ENCODE peak calls at places on chromosomes 3 and 15, in five cellular contexts. One of them, this sample, is unnamed.

GRCh38 chr3:169754711-169755110 is 10.1 kb downstream of the TERC start:
- DNase-seq in Peyer's patch: no peak
- DNase-seq in body of pancreas: no peak
- DNase-seq in MM.1S: no peak
- DNase-seq in Panc1: no peak
- DNase-seq in this sample: no peak

GRCh38 chr3:156150434-156151066 is 30.2 kb downstream of the KCNAB1 start:
- DNase-seq in Peyer's patch: no peak
- DNase-seq in body of pancreas: peak; percentile 64
- DNase-seq in MM.1S: peak; percentile 79
- DNase-seq in Panc1: peak; percentile 27
- DNase-seq in this sample: peak; percentile 51

GRCh38 chr3:10319251-10319650 is 1.7 kb downstream of the SEC13 start:
- DNase-seq in Peyer's patch: peak; percentile 74
- DNase-seq in body of pancreas: no peak
- DNase-seq in MM.1S: no peak
- DNase-seq in Panc1: no peak
- DNase-seq in this sample: peak; percentile 42

GRCh38 chr15:101357333-101357732 is 62.3 kb upstream of the SNRPA1 start:
- DNase-seq in Peyer's patch: no peak
- DNase-seq in body of pancreas: no peak
- DNase-seq in MM.1S: no peak
- DNase-seq in Panc1: no peak
- DNase-seq in this sample: no peak

GRCh38 chr3:52112056-52112455 is 42.2 kb downstream of the POC1A start:
- DNase-seq in Peyer's patch: no peak
- DNase-seq in body of pancreas: no peak
- DNase-seq in MM.1S: no peak
- DNase-seq in Panc1: no peak
- DNase-seq in this sample: no peak

GRCh38 chr15:73994912-73995622 is 551 bp downstream of the PML start:
- DNase-seq in Peyer's patch: no peak
- DNase-seq in body of pancreas: no peak
- DNase-seq in MM.1S: no peak
- DNase-seq in Panc1: no peak
- DNase-seq in this sample: peak; percentile 52

GRCh38 chr15:66830358-66830757 is 128.3 kb downstream of the SMAD6 start:
- DNase-seq in Peyer's patch: no peak
- DNase-seq in body of pancreas: no peak
- DNase-seq in MM.1S: no peak
- DNase-seq in Panc1: no peak
- DNase-seq in this sample: no peak

GRCh38 chr3:127037423-127037841 is 54.5 kb downstream of the PLXNA1 start:
- DNase-seq in Peyer's patch: peak; percentile 74
- DNase-seq in body of pancreas: no peak
- DNase-seq in MM.1S: no peak
- DNase-seq in Panc1: no peak
- DNase-seq in this sample: peak; percentile 85

GRCh38 chr15:49627407-49627877 is 6.6 kb downstream of the DTWD1 start:
- DNase-seq in Peyer's patch: no peak
- DNase-seq in body of pancreas: no peak
- DNase-seq in MM.1S: no peak
- DNase-seq in Panc1: peak; percentile 93
- DNase-seq in this sample: no peak

GRCh38 chr3:89405145-89405544 is 297.7 kb downstream of the EPHA3 start:
- DNase-seq in Peyer's patch: no peak
- DNase-seq in body of pancreas: no peak
- DNase-seq in MM.1S: no peak
- DNase-seq in Panc1: no peak
- DNase-seq in this sample: no peak

GRCh38 chr3:153291052-153291689 is 129.1 kb downstream of the RAP2B start:
- DNase-seq in Peyer's patch: no peak
- DNase-seq in body of pancreas: no peak
- DNase-seq in MM.1S: peak; percentile 70
- DNase-seq in Panc1: no peak
- DNase-seq in this sample: no peak

GRCh38 chr3:12868039-12869024 is 27.0 kb upstream of the RPL32 start:
- DNase-seq in Peyer's patch: peak; percentile 84
- DNase-seq in body of pancreas: peak; percentile 88
- DNase-seq in MM.1S: peak; percentile 69
- DNase-seq in Panc1: peak; percentile 59
- DNase-seq in this sample: peak; percentile 84

GRCh38 chr3:58497074-58497473 is 5.2 kb downstream of the KCTD6 start:
- DNase-seq in Peyer's patch: no peak
- DNase-seq in body of pancreas: no peak
- DNase-seq in MM.1S: no peak
- DNase-seq in Panc1: no peak
- DNase-seq in this sample: no peak

GRCh38 chr3:165254812-165255211 is 58.6 kb upstream of the SLITRK3 start:
- DNase-seq in Peyer's patch: no peak
- DNase-seq in body of pancreas: peak; percentile 38
- DNase-seq in MM.1S: peak; percentile 79
- DNase-seq in Panc1: peak; percentile 10
- DNase-seq in this sample: no peak

GRCh38 chr15:62390793-62391543 is 225.9 kb upstream of the C2CD4B start:
- DNase-seq in Peyer's patch: peak; percentile 72
- DNase-seq in body of pancreas: peak; percentile 32
- DNase-seq in MM.1S: peak; percentile 38
- DNase-seq in Panc1: no peak
- DNase-seq in this sample: peak; percentile 71

GRCh38 chr15:95266481-95267061 is 1035.2 kb downstream of the MCTP2 start:
- DNase-seq in Peyer's patch: no peak
- DNase-seq in body of pancreas: peak; percentile 34
- DNase-seq in MM.1S: no peak
- DNase-seq in Panc1: no peak
- DNase-seq in this sample: no peak

GRCh38 chr3:10495003-10495402 is 10.4 kb downstream of the ATP2B2 start:
- DNase-seq in Peyer's patch: no peak
- DNase-seq in body of pancreas: peak; percentile 77
- DNase-seq in MM.1S: no peak
- DNase-seq in Panc1: no peak
- DNase-seq in this sample: peak; percentile 21

GRCh38 chr3:183252973-183253363 is at the start of gene B3GNT5:
- DNase-seq in Peyer's patch: peak; percentile 94
- DNase-seq in body of pancreas: peak; percentile 90
- DNase-seq in MM.1S: no peak
- DNase-seq in Panc1: no peak
- DNase-seq in this sample: peak; percentile 92

GRCh38 chr3:31244929-31245817 is 287.6 kb upstream of the STT3B start:
- DNase-seq in Peyer's patch: no peak
- DNase-seq in body of pancreas: no peak
- DNase-seq in MM.1S: no peak
- DNase-seq in Panc1: no peak
- DNase-seq in this sample: no peak

GRCh38 chr3:195921334-195921771 is 13.0 kb upstream of the TNK2 start:
- DNase-seq in Peyer's patch: no peak
- DNase-seq in body of pancreas: no peak
- DNase-seq in MM.1S: no peak
- DNase-seq in Panc1: no peak
- DNase-seq in this sample: no peak

GRCh38 chr3:123297627-123297899 is 95.8 kb downstream of the SEC22A start:
- DNase-seq in Peyer's patch: no peak
- DNase-seq in body of pancreas: no peak
- DNase-seq in MM.1S: no peak
- DNase-seq in Panc1: no peak
- DNase-seq in this sample: no peak

GRCh38 chr15:45674646-45675045 is 39.8 kb downstream of the SQOR start:
- DNase-seq in Peyer's patch: no peak
- DNase-seq in body of pancreas: no peak
- DNase-seq in MM.1S: no peak
- DNase-seq in Panc1: no peak
- DNase-seq in this sample: no peak

GRCh38 chr15:44501768-44502366 is 35.1 kb upstream of the EIF3J start:
- DNase-seq in Peyer's patch: no peak
- DNase-seq in body of pancreas: no peak
- DNase-seq in MM.1S: peak; percentile 32
- DNase-seq in Panc1: no peak
- DNase-seq in this sample: no peak

GRCh38 chr15:65942436-65942835 is 73.1 kb downstream of the RAB11A start:
- DNase-seq in Peyer's patch: no peak
- DNase-seq in body of pancreas: no peak
- DNase-seq in MM.1S: no peak
- DNase-seq in Panc1: no peak
- DNase-seq in this sample: no peak

GRCh38 chr15:80779658-80780415 is 667 bp downstream of the CEMIP start:
- DNase-seq in Peyer's patch: peak; percentile 54
- DNase-seq in body of pancreas: no peak
- DNase-seq in MM.1S: no peak
- DNase-seq in Panc1: no peak
- DNase-seq in this sample: peak; percentile 33

GRCh38 chr15:64919721-64920120 is 8.0 kb downstream of the ANKDD1A start:
- DNase-seq in Peyer's patch: no peak
- DNase-seq in body of pancreas: no peak
- DNase-seq in MM.1S: no peak
- DNase-seq in Panc1: no peak
- DNase-seq in this sample: no peak

GRCh38 chr15:69225355-69226027 is 65.1 kb downstream of the GLCE start:
- DNase-seq in Peyer's patch: no peak
- DNase-seq in body of pancreas: no peak
- DNase-seq in MM.1S: peak; percentile 31
- DNase-seq in Panc1: no peak
- DNase-seq in this sample: no peak

GRCh38 chr15:81254277-81255265 is 57.9 kb downstream of the IL16 start:
- DNase-seq in Peyer's patch: no peak
- DNase-seq in body of pancreas: no peak
- DNase-seq in MM.1S: no peak
- DNase-seq in Panc1: no peak
- DNase-seq in this sample: no peak

GRCh38 chr3:13364602-13365271 is 55.4 kb downstream of the NUP210 start:
- DNase-seq in Peyer's patch: no peak
- DNase-seq in body of pancreas: no peak
- DNase-seq in MM.1S: no peak
- DNase-seq in Panc1: no peak
- DNase-seq in this sample: no peak

GRCh38 chr15:101464246-101464998 is 25.1 kb downstream of the PCSK6 start:
- DNase-seq in Peyer's patch: no peak
- DNase-seq in body of pancreas: no peak
- DNase-seq in MM.1S: no peak
- DNase-seq in Panc1: no peak
- DNase-seq in this sample: no peak

GRCh38 chr3:78847203-78847602 is 920.6 kb downstream of the ROBO1 start:
- DNase-seq in Peyer's patch: no peak
- DNase-seq in body of pancreas: no peak
- DNase-seq in MM.1S: no peak
- DNase-seq in Panc1: no peak
- DNase-seq in this sample: no peak
- H3K27ac ChIP-seq in Peyer's patch: no peak overlapping the region
- H3K27ac ChIP-seq in body of pancreas: no peak overlapping the region
- H3K27ac ChIP-seq in MM.1S: no peak overlapping the region
- H3K27ac ChIP-seq in Panc1: no peak overlapping the region
- H3K27ac ChIP-seq in this sample: no peak overlapping the region

GRCh38 chr15:33156021-33156420 is 38.5 kb downstream of the FMN1 start:
- DNase-seq in Peyer's patch: no peak
- DNase-seq in body of pancreas: no peak
- DNase-seq in MM.1S: no peak
- DNase-seq in Panc1: no peak
- DNase-seq in this sample: no peak

GRCh38 chr15:33157636-33158035 is 36.9 kb downstream of the FMN1 start:
- DNase-seq in Peyer's patch: no peak
- DNase-seq in body of pancreas: no peak
- DNase-seq in MM.1S: no peak
- DNase-seq in Panc1: no peak
- DNase-seq in this sample: no peak

GRCh38 chr15:33153548-33153947 is 41.0 kb downstream of the FMN1 start:
- DNase-seq in Peyer's patch: no peak
- DNase-seq in body of pancreas: no peak
- DNase-seq in MM.1S: no peak
- DNase-seq in Panc1: no peak
- DNase-seq in this sample: no peak

GRCh38 chr15:33152502-33153109 is 41.9 kb downstream of the FMN1 start:
- DNase-seq in Peyer's patch: no peak
- DNase-seq in body of pancreas: peak; percentile 40
- DNase-seq in MM.1S: no peak
- DNase-seq in Panc1: no peak
- DNase-seq in this sample: no peak

DNA sequence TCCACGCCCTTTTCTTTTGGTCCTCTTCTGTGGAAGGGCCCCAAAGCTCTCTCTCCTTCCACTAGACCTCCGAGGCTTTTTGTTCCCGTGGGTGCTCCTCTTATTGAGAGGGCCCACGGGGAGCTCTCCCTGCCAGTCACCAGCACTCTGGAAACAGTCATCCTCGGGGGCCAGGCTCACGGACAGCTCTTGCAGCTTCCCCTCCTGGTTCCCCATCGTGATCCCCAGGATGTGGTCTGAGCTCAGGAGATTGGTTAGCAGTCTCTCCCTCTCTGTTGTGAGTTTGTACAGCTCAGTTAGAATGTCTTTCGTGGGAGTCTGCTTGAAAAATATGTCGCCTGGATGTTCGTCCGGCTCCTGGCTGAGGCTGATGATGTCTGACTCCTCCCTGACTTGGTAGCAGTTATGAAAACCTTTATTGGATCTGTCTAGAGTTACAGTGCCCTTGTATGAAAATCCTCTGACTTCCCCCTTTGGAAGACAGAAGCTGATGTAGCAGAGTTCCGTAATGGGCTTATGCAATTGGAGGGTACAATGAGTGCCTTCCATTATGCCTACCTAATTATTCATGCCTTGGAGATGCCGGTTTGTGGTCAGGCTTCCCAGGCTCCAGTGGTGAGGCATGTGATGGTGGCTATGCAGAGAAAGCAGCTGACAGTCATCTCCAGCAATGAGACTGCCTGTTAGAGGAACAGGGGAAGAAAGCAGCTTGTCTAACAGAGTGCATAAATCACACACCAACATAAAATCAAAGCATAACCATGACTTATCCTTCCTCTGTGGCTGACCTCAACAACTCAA is 39.9 kb downstream of the FMN1 start:
- DNase-seq in Peyer's patch: no peak
- DNase-seq in body of pancreas: peak; percentile 76
- DNase-seq in MM.1S: no peak
- DNase-seq in Panc1: no peak
- DNase-seq in this sample: no peak
- H3K27ac ChIP-seq in Peyer's patch: peak overlapping the region; percentile 21
- H3K27ac ChIP-seq in body of pancreas: no peak overlapping the region
- H3K27ac ChIP-seq in MM.1S: no peak overlapping the region
- H3K27ac ChIP-seq in Panc1: no peak overlapping the region
- H3K27ac ChIP-seq in this sample: no peak overlapping the region

GRCh38 chr3:18987070-18987469 is 161.2 kb upstream of the KCNH8 start:
- DNase-seq in Peyer's patch: no peak
- DNase-seq in body of pancreas: no peak
- DNase-seq in MM.1S: no peak
- DNase-seq in Panc1: no peak
- DNase-seq in this sample: no peak

GRCh38 chr3:18987862-18988447 is 160.4 kb upstream of the KCNH8 start:
- DNase-seq in Peyer's patch: no peak
- DNase-seq in body of pancreas: no peak
- DNase-seq in MM.1S: no peak
- DNase-seq in Panc1: no peak
- DNase-seq in this sample: no peak

GRCh38 chr3:18988619-18989229 is 159.6 kb upstream of the KCNH8 start:
- DNase-seq in Peyer's patch: no peak
- DNase-seq in body of pancreas: no peak
- DNase-seq in MM.1S: peak; percentile 62
- DNase-seq in Panc1: no peak
- DNase-seq in this sample: no peak

GRCh38 chr3:18989237-18989812 is 159.0 kb upstream of the KCNH8 start:
- DNase-seq in Peyer's patch: no peak
- DNase-seq in body of pancreas: no peak
- DNase-seq in MM.1S: no peak
- DNase-seq in Panc1: no peak
- DNase-seq in this sample: no peak
- H3K27ac ChIP-seq in Peyer's patch: no peak overlapping the region
- H3K27ac ChIP-seq in body of pancreas: no peak overlapping the region
- H3K27ac ChIP-seq in MM.1S: no peak overlapping the region
- H3K27ac ChIP-seq in Panc1: no peak overlapping the region
- H3K27ac ChIP-seq in this sample: no peak overlapping the region

GRCh38 chr3:128187495-128187894 is 34.2 kb downstream of the EEFSEC start:
- DNase-seq in Peyer's patch: no peak
- DNase-seq in body of pancreas: no peak
- DNase-seq in MM.1S: no peak
- DNase-seq in Panc1: no peak
- DNase-seq in this sample: no peak
- H3K27ac ChIP-seq in Peyer's patch: no peak overlapping the region
- H3K27ac ChIP-seq in body of pancreas: no peak overlapping the region
- H3K27ac ChIP-seq in MM.1S: no peak overlapping the region
- H3K27ac ChIP-seq in Panc1: no peak overlapping the region
- H3K27ac ChIP-seq in this sample: no peak overlapping the region

This sample was measured in colonic mucosa.